ENCODE peak calls at places on chromosomes 1 and 21, in ten cellular contexts. One of them, this sample, is unnamed.

GRCh38 chr1:234746798-234747196 is 136.8 kb upstream of the IRF2BP2 start:
- DNase-seq in GM12892: no peak
- DNase-seq in tibial nerve: no peak
- DNase-seq in stimulated activated CD8-positive, alpha-beta memory T cell treated with anti-CD3 and anti-CD28 coated beads, Interleukin-15, amount 100 ng/mL, for 1 hour: no peak
- DNase-seq in sigmoid colon: no peak
- DNase-seq in naive thymus-derived CD8-positive, alpha-beta T cell: no peak
- DNase-seq in HTR-8/SVneo: no peak
- DNase-seq in anterior cingulate cortex: no peak
- DNase-seq in stimulated activated effector memory CD8-positive, alpha-beta T cell treated with anti-CD3 and anti-CD28 coated beads, Interleukin-12 subunit alpha, Interleukin-12 subunit beta, amount 100 ng/mL, for 72 hours: no peak
- DNase-seq in EL: no peak
- DNase-seq in this sample: no peak

GRCh38 chr1:23558140-23558871 is 995 bp downstream of the ID3 start:
- DNase-seq in GM12892: no peak
- DNase-seq in tibial nerve: no peak
- DNase-seq in stimulated activated CD8-positive, alpha-beta memory T cell treated with anti-CD3 and anti-CD28 coated beads, Interleukin-15, amount 100 ng/mL, for 1 hour: no peak
- DNase-seq in sigmoid colon: peak; percentile 72
- DNase-seq in naive thymus-derived CD8-positive, alpha-beta T cell: no peak
- DNase-seq in HTR-8/SVneo: no peak
- DNase-seq in anterior cingulate cortex: no peak
- DNase-seq in stimulated activated effector memory CD8-positive, alpha-beta T cell treated with anti-CD3 and anti-CD28 coated beads, Interleukin-12 subunit alpha, Interleukin-12 subunit beta, amount 100 ng/mL, for 72 hours: peak; percentile 64
- DNase-seq in EL: peak; percentile 66
- DNase-seq in this sample: peak; percentile 55

GRCh38 chr1:25080294-25081209 is 150.5 kb upstream of the RUNX3 start:
- DNase-seq in GM12892: no peak
- DNase-seq in tibial nerve: no peak
- DNase-seq in stimulated activated CD8-positive, alpha-beta memory T cell treated with anti-CD3 and anti-CD28 coated beads, Interleukin-15, amount 100 ng/mL, for 1 hour: no peak
- DNase-seq in sigmoid colon: peak; percentile 36
- DNase-seq in naive thymus-derived CD8-positive, alpha-beta T cell: no peak
- DNase-seq in HTR-8/SVneo: no peak
- DNase-seq in anterior cingulate cortex: no peak
- DNase-seq in stimulated activated effector memory CD8-positive, alpha-beta T cell treated with anti-CD3 and anti-CD28 coated beads, Interleukin-12 subunit alpha, Interleukin-12 subunit beta, amount 100 ng/mL, for 72 hours: no peak
- DNase-seq in EL: peak; percentile 36
- DNase-seq in this sample: no peak

GRCh38 chr21:31756787-31757186 is 24.9 kb upstream of the SCAF4 start:
- DNase-seq in GM12892: no peak
- DNase-seq in tibial nerve: no peak
- DNase-seq in stimulated activated CD8-positive, alpha-beta memory T cell treated with anti-CD3 and anti-CD28 coated beads, Interleukin-15, amount 100 ng/mL, for 1 hour: no peak
- DNase-seq in sigmoid colon: no peak
- DNase-seq in naive thymus-derived CD8-positive, alpha-beta T cell: no peak
- DNase-seq in HTR-8/SVneo: no peak
- DNase-seq in anterior cingulate cortex: no peak
- DNase-seq in stimulated activated effector memory CD8-positive, alpha-beta T cell treated with anti-CD3 and anti-CD28 coated beads, Interleukin-12 subunit alpha, Interleukin-12 subunit beta, amount 100 ng/mL, for 72 hours: no peak
- DNase-seq in EL: no peak
- DNase-seq in this sample: no peak

GRCh38 chr1:1664941-1665814 is 6.4 kb upstream of the CDK11B start:
- DNase-seq in GM12892: no peak
- DNase-seq in tibial nerve: no peak
- DNase-seq in stimulated activated CD8-positive, alpha-beta memory T cell treated with anti-CD3 and anti-CD28 coated beads, Interleukin-15, amount 100 ng/mL, for 1 hour: no peak
- DNase-seq in sigmoid colon: peak; percentile 60
- DNase-seq in naive thymus-derived CD8-positive, alpha-beta T cell: no peak
- DNase-seq in HTR-8/SVneo: no peak
- DNase-seq in anterior cingulate cortex: no peak
- DNase-seq in stimulated activated effector memory CD8-positive, alpha-beta T cell treated with anti-CD3 and anti-CD28 coated beads, Interleukin-12 subunit alpha, Interleukin-12 subunit beta, amount 100 ng/mL, for 72 hours: no peak
- DNase-seq in EL: no peak
- DNase-seq in this sample: no peak

GRCh38 chr1:232921416-232921815 is 29.0 kb upstream of the NTPCR start:
- DNase-seq in GM12892: no peak
- DNase-seq in tibial nerve: no peak
- DNase-seq in stimulated activated CD8-positive, alpha-beta memory T cell treated with anti-CD3 and anti-CD28 coated beads, Interleukin-15, amount 100 ng/mL, for 1 hour: no peak
- DNase-seq in sigmoid colon: no peak
- DNase-seq in naive thymus-derived CD8-positive, alpha-beta T cell: no peak
- DNase-seq in HTR-8/SVneo: no peak
- DNase-seq in anterior cingulate cortex: no peak
- DNase-seq in stimulated activated effector memory CD8-positive, alpha-beta T cell treated with anti-CD3 and anti-CD28 coated beads, Interleukin-12 subunit alpha, Interleukin-12 subunit beta, amount 100 ng/mL, for 72 hours: no peak
- DNase-seq in EL: no peak
- DNase-seq in this sample: no peak

GRCh38 chr1:20469406-20470076 is 16.5 kb downstream of the CAMK2N1 start:
- DNase-seq in GM12892: no peak
- DNase-seq in tibial nerve: no peak
- DNase-seq in stimulated activated CD8-positive, alpha-beta memory T cell treated with anti-CD3 and anti-CD28 coated beads, Interleukin-15, amount 100 ng/mL, for 1 hour: no peak
- DNase-seq in sigmoid colon: no peak
- DNase-seq in naive thymus-derived CD8-positive, alpha-beta T cell: no peak
- DNase-seq in HTR-8/SVneo: no peak
- DNase-seq in anterior cingulate cortex: no peak
- DNase-seq in stimulated activated effector memory CD8-positive, alpha-beta T cell treated with anti-CD3 and anti-CD28 coated beads, Interleukin-12 subunit alpha, Interleukin-12 subunit beta, amount 100 ng/mL, for 72 hours: no peak
- DNase-seq in EL: peak; percentile 15
- DNase-seq in this sample: no peak

GRCh38 chr1:156123356-156124196 is 9.1 kb downstream of the LMNA start:
- DNase-seq in GM12892: no peak
- DNase-seq in tibial nerve: peak; percentile 93
- DNase-seq in stimulated activated CD8-positive, alpha-beta memory T cell treated with anti-CD3 and anti-CD28 coated beads, Interleukin-15, amount 100 ng/mL, for 1 hour: no peak
- DNase-seq in sigmoid colon: peak; percentile 99
- DNase-seq in naive thymus-derived CD8-positive, alpha-beta T cell: peak; percentile 51
- DNase-seq in HTR-8/SVneo: peak; percentile 76
- DNase-seq in anterior cingulate cortex: peak; percentile 57
- DNase-seq in stimulated activated effector memory CD8-positive, alpha-beta T cell treated with anti-CD3 and anti-CD28 coated beads, Interleukin-12 subunit alpha, Interleukin-12 subunit beta, amount 100 ng/mL, for 72 hours: peak; percentile 69
- DNase-seq in EL: peak; percentile 98
- DNase-seq in this sample: peak; percentile 99

GRCh38 chr1:48831579-48831978 is 54.9 kb upstream of the BEND5 start:
- DNase-seq in GM12892: no peak
- DNase-seq in tibial nerve: no peak
- DNase-seq in stimulated activated CD8-positive, alpha-beta memory T cell treated with anti-CD3 and anti-CD28 coated beads, Interleukin-15, amount 100 ng/mL, for 1 hour: no peak
- DNase-seq in sigmoid colon: no peak
- DNase-seq in naive thymus-derived CD8-positive, alpha-beta T cell: no peak
- DNase-seq in HTR-8/SVneo: no peak
- DNase-seq in anterior cingulate cortex: no peak
- DNase-seq in stimulated activated effector memory CD8-positive, alpha-beta T cell treated with anti-CD3 and anti-CD28 coated beads, Interleukin-12 subunit alpha, Interleukin-12 subunit beta, amount 100 ng/mL, for 72 hours: no peak
- DNase-seq in EL: no peak
- DNase-seq in this sample: no peak

GRCh38 chr1:205294175-205294913 is 27.2 kb downstream of the NUAK2 start:
- DNase-seq in GM12892: no peak
- DNase-seq in tibial nerve: no peak
- DNase-seq in stimulated activated CD8-positive, alpha-beta memory T cell treated with anti-CD3 and anti-CD28 coated beads, Interleukin-15, amount 100 ng/mL, for 1 hour: no peak
- DNase-seq in sigmoid colon: no peak
- DNase-seq in naive thymus-derived CD8-positive, alpha-beta T cell: no peak
- DNase-seq in HTR-8/SVneo: peak; percentile 75
- DNase-seq in anterior cingulate cortex: no peak
- DNase-seq in stimulated activated effector memory CD8-positive, alpha-beta T cell treated with anti-CD3 and anti-CD28 coated beads, Interleukin-12 subunit alpha, Interleukin-12 subunit beta, amount 100 ng/mL, for 72 hours: no peak
- DNase-seq in EL: peak; percentile 98
- DNase-seq in this sample: peak; percentile 80

GRCh38 chr21:26881504-26882228 is 36.5 kb upstream of the ADAMTS1 start:
- DNase-seq in GM12892: no peak
- DNase-seq in tibial nerve: no peak
- DNase-seq in stimulated activated CD8-positive, alpha-beta memory T cell treated with anti-CD3 and anti-CD28 coated beads, Interleukin-15, amount 100 ng/mL, for 1 hour: no peak
- DNase-seq in sigmoid colon: no peak
- DNase-seq in naive thymus-derived CD8-positive, alpha-beta T cell: no peak
- DNase-seq in HTR-8/SVneo: peak; percentile 19
- DNase-seq in anterior cingulate cortex: no peak
- DNase-seq in stimulated activated effector memory CD8-positive, alpha-beta T cell treated with anti-CD3 and anti-CD28 coated beads, Interleukin-12 subunit alpha, Interleukin-12 subunit beta, amount 100 ng/mL, for 72 hours: no peak
- DNase-seq in EL: peak; percentile 36
- DNase-seq in this sample: peak; percentile 39

GRCh38 chr1:201888282-201889033 is at the start of gene SHISA4:
- DNase-seq in GM12892: no peak
- DNase-seq in tibial nerve: peak; percentile 62
- DNase-seq in stimulated activated CD8-positive, alpha-beta memory T cell treated with anti-CD3 and anti-CD28 coated beads, Interleukin-15, amount 100 ng/mL, for 1 hour: no peak
- DNase-seq in sigmoid colon: peak; percentile 93
- DNase-seq in naive thymus-derived CD8-positive, alpha-beta T cell: no peak
- DNase-seq in HTR-8/SVneo: peak; percentile 92
- DNase-seq in anterior cingulate cortex: peak; percentile 83
- DNase-seq in stimulated activated effector memory CD8-positive, alpha-beta T cell treated with anti-CD3 and anti-CD28 coated beads, Interleukin-12 subunit alpha, Interleukin-12 subunit beta, amount 100 ng/mL, for 72 hours: no peak
- DNase-seq in EL: peak; percentile 89
- DNase-seq in this sample: peak; percentile 54

GRCh38 chr1:36154765-36155559 is 998 bp upstream of the MAP7D1 start:
- DNase-seq in GM12892: no peak
- DNase-seq in tibial nerve: no peak
- DNase-seq in stimulated activated CD8-positive, alpha-beta memory T cell treated with anti-CD3 and anti-CD28 coated beads, Interleukin-15, amount 100 ng/mL, for 1 hour: no peak
- DNase-seq in sigmoid colon: no peak
- DNase-seq in naive thymus-derived CD8-positive, alpha-beta T cell: no peak
- DNase-seq in HTR-8/SVneo: no peak
- DNase-seq in anterior cingulate cortex: no peak
- DNase-seq in stimulated activated effector memory CD8-positive, alpha-beta T cell treated with anti-CD3 and anti-CD28 coated beads, Interleukin-12 subunit alpha, Interleukin-12 subunit beta, amount 100 ng/mL, for 72 hours: no peak
- DNase-seq in EL: no peak
- DNase-seq in this sample: no peak

GRCh38 chr1:75133754-75134655 is at the start of gene LHX8:
- DNase-seq in GM12892: no peak
- DNase-seq in tibial nerve: no peak
- DNase-seq in stimulated activated CD8-positive, alpha-beta memory T cell treated with anti-CD3 and anti-CD28 coated beads, Interleukin-15, amount 100 ng/mL, for 1 hour: no peak
- DNase-seq in sigmoid colon: no peak
- DNase-seq in naive thymus-derived CD8-positive, alpha-beta T cell: no peak
- DNase-seq in HTR-8/SVneo: no peak
- DNase-seq in anterior cingulate cortex: no peak
- DNase-seq in stimulated activated effector memory CD8-positive, alpha-beta T cell treated with anti-CD3 and anti-CD28 coated beads, Interleukin-12 subunit alpha, Interleukin-12 subunit beta, amount 100 ng/mL, for 72 hours: no peak
- DNase-seq in EL: no peak
- DNase-seq in this sample: peak; percentile 16

GRCh38 chr21:19807231-19807630 is 1191.0 kb upstream of the NCAM2 start:
- DNase-seq in GM12892: no peak
- DNase-seq in tibial nerve: no peak
- DNase-seq in stimulated activated CD8-positive, alpha-beta memory T cell treated with anti-CD3 and anti-CD28 coated beads, Interleukin-15, amount 100 ng/mL, for 1 hour: no peak
- DNase-seq in sigmoid colon: no peak
- DNase-seq in naive thymus-derived CD8-positive, alpha-beta T cell: no peak
- DNase-seq in HTR-8/SVneo: no peak
- DNase-seq in anterior cingulate cortex: no peak
- DNase-seq in stimulated activated effector memory CD8-positive, alpha-beta T cell treated with anti-CD3 and anti-CD28 coated beads, Interleukin-12 subunit alpha, Interleukin-12 subunit beta, amount 100 ng/mL, for 72 hours: no peak
- DNase-seq in EL: no peak
- DNase-seq in this sample: no peak

GRCh38 chr1:229508823-229509337 is 739 bp upstream of the NUP133 start:
- DNase-seq in GM12892: no peak
- DNase-seq in tibial nerve: no peak
- DNase-seq in stimulated activated CD8-positive, alpha-beta memory T cell treated with anti-CD3 and anti-CD28 coated beads, Interleukin-15, amount 100 ng/mL, for 1 hour: no peak
- DNase-seq in sigmoid colon: no peak
- DNase-seq in naive thymus-derived CD8-positive, alpha-beta T cell: no peak
- DNase-seq in HTR-8/SVneo: no peak
- DNase-seq in anterior cingulate cortex: no peak
- DNase-seq in stimulated activated effector memory CD8-positive, alpha-beta T cell treated with anti-CD3 and anti-CD28 coated beads, Interleukin-12 subunit alpha, Interleukin-12 subunit beta, amount 100 ng/mL, for 72 hours: peak; percentile 55
- DNase-seq in EL: no peak
- DNase-seq in this sample: no peak

GRCh38 chr1:233326995-233327937 is at the start of gene MAP3K21:
- DNase-seq in GM12892: peak; percentile 59
- DNase-seq in tibial nerve: peak; percentile 66
- DNase-seq in stimulated activated CD8-positive, alpha-beta memory T cell treated with anti-CD3 and anti-CD28 coated beads, Interleukin-15, amount 100 ng/mL, for 1 hour: peak; percentile 59
- DNase-seq in sigmoid colon: peak; percentile 72
- DNase-seq in naive thymus-derived CD8-positive, alpha-beta T cell: peak; percentile 81
- DNase-seq in HTR-8/SVneo: peak; percentile 87
- DNase-seq in anterior cingulate cortex: no peak
- DNase-seq in stimulated activated effector memory CD8-positive, alpha-beta T cell treated with anti-CD3 and anti-CD28 coated beads, Interleukin-12 subunit alpha, Interleukin-12 subunit beta, amount 100 ng/mL, for 72 hours: peak; percentile 91
- DNase-seq in EL: peak; percentile 54
- DNase-seq in this sample: peak; percentile 14

GRCh38 chr1:66300986-66301451 is 232.9 kb upstream of the SGIP1 start:
- DNase-seq in GM12892: no peak
- DNase-seq in tibial nerve: peak; percentile 12
- DNase-seq in stimulated activated CD8-positive, alpha-beta memory T cell treated with anti-CD3 and anti-CD28 coated beads, Interleukin-15, amount 100 ng/mL, for 1 hour: no peak
- DNase-seq in sigmoid colon: no peak
- DNase-seq in naive thymus-derived CD8-positive, alpha-beta T cell: no peak
- DNase-seq in HTR-8/SVneo: no peak
- DNase-seq in anterior cingulate cortex: no peak
- DNase-seq in stimulated activated effector memory CD8-positive, alpha-beta T cell treated with anti-CD3 and anti-CD28 coated beads, Interleukin-12 subunit alpha, Interleukin-12 subunit beta, amount 100 ng/mL, for 72 hours: no peak
- DNase-seq in EL: peak; percentile 62
- DNase-seq in this sample: peak; percentile 70

GRCh38 chr1:63861055-63861691 is 87.4 kb downstream of the ROR1 start:
- DNase-seq in GM12892: no peak
- DNase-seq in tibial nerve: peak; percentile 35
- DNase-seq in stimulated activated CD8-positive, alpha-beta memory T cell treated with anti-CD3 and anti-CD28 coated beads, Interleukin-15, amount 100 ng/mL, for 1 hour: no peak
- DNase-seq in sigmoid colon: peak; percentile 75
- DNase-seq in naive thymus-derived CD8-positive, alpha-beta T cell: no peak
- DNase-seq in HTR-8/SVneo: no peak
- DNase-seq in anterior cingulate cortex: no peak
- DNase-seq in stimulated activated effector memory CD8-positive, alpha-beta T cell treated with anti-CD3 and anti-CD28 coated beads, Interleukin-12 subunit alpha, Interleukin-12 subunit beta, amount 100 ng/mL, for 72 hours: no peak
- DNase-seq in EL: no peak
- DNase-seq in this sample: no peak

GRCh38 chr21:37459575-37459974 is 93.0 kb downstream of the DYRK1A start:
- DNase-seq in GM12892: no peak
- DNase-seq in tibial nerve: no peak
- DNase-seq in stimulated activated CD8-positive, alpha-beta memory T cell treated with anti-CD3 and anti-CD28 coated beads, Interleukin-15, amount 100 ng/mL, for 1 hour: no peak
- DNase-seq in sigmoid colon: no peak
- DNase-seq in naive thymus-derived CD8-positive, alpha-beta T cell: no peak
- DNase-seq in HTR-8/SVneo: peak; percentile 43
- DNase-seq in anterior cingulate cortex: no peak
- DNase-seq in stimulated activated effector memory CD8-positive, alpha-beta T cell treated with anti-CD3 and anti-CD28 coated beads, Interleukin-12 subunit alpha, Interleukin-12 subunit beta, amount 100 ng/mL, for 72 hours: no peak
- DNase-seq in EL: peak; percentile 75
- DNase-seq in this sample: peak; percentile 56

GRCh38 chr1:206465951-206466350 is 4.3 kb upstream of the IKBKE start:
- DNase-seq in GM12892: no peak
- DNase-seq in tibial nerve: no peak
- DNase-seq in stimulated activated CD8-positive, alpha-beta memory T cell treated with anti-CD3 and anti-CD28 coated beads, Interleukin-15, amount 100 ng/mL, for 1 hour: no peak
- DNase-seq in sigmoid colon: no peak
- DNase-seq in naive thymus-derived CD8-positive, alpha-beta T cell: no peak
- DNase-seq in HTR-8/SVneo: no peak
- DNase-seq in anterior cingulate cortex: no peak
- DNase-seq in stimulated activated effector memory CD8-positive, alpha-beta T cell treated with anti-CD3 and anti-CD28 coated beads, Interleukin-12 subunit alpha, Interleukin-12 subunit beta, amount 100 ng/mL, for 72 hours: no peak
- DNase-seq in EL: no peak
- DNase-seq in this sample: no peak

GRCh38 chr1:179318501-179318900 is 24.9 kb downstream of the SOAT1 start:
- DNase-seq in GM12892: no peak
- DNase-seq in tibial nerve: no peak
- DNase-seq in stimulated activated CD8-positive, alpha-beta memory T cell treated with anti-CD3 and anti-CD28 coated beads, Interleukin-15, amount 100 ng/mL, for 1 hour: no peak
- DNase-seq in sigmoid colon: no peak
- DNase-seq in naive thymus-derived CD8-positive, alpha-beta T cell: no peak
- DNase-seq in HTR-8/SVneo: no peak
- DNase-seq in anterior cingulate cortex: no peak
- DNase-seq in stimulated activated effector memory CD8-positive, alpha-beta T cell treated with anti-CD3 and anti-CD28 coated beads, Interleukin-12 subunit alpha, Interleukin-12 subunit beta, amount 100 ng/mL, for 72 hours: no peak
- DNase-seq in EL: no peak
- DNase-seq in this sample: no peak

GRCh38 chr21:42006765-42007164 is 3.4 kb downstream of the ZBTB21 start:
- DNase-seq in GM12892: no peak
- DNase-seq in tibial nerve: no peak
- DNase-seq in stimulated activated CD8-positive, alpha-beta memory T cell treated with anti-CD3 and anti-CD28 coated beads, Interleukin-15, amount 100 ng/mL, for 1 hour: no peak
- DNase-seq in sigmoid colon: no peak
- DNase-seq in naive thymus-derived CD8-positive, alpha-beta T cell: no peak
- DNase-seq in HTR-8/SVneo: no peak
- DNase-seq in anterior cingulate cortex: no peak
- DNase-seq in stimulated activated effector memory CD8-positive, alpha-beta T cell treated with anti-CD3 and anti-CD28 coated beads, Interleukin-12 subunit alpha, Interleukin-12 subunit beta, amount 100 ng/mL, for 72 hours: peak; percentile 20
- DNase-seq in EL: no peak
- DNase-seq in this sample: no peak

GRCh38 chr1:74570797-74571492 is 58.5 kb upstream of the LRRC53 start:
- DNase-seq in GM12892: no peak
- DNase-seq in tibial nerve: no peak
- DNase-seq in stimulated activated CD8-positive, alpha-beta memory T cell treated with anti-CD3 and anti-CD28 coated beads, Interleukin-15, amount 100 ng/mL, for 1 hour: no peak
- DNase-seq in sigmoid colon: no peak
- DNase-seq in naive thymus-derived CD8-positive, alpha-beta T cell: no peak
- DNase-seq in HTR-8/SVneo: no peak
- DNase-seq in anterior cingulate cortex: no peak
- DNase-seq in stimulated activated effector memory CD8-positive, alpha-beta T cell treated with anti-CD3 and anti-CD28 coated beads, Interleukin-12 subunit alpha, Interleukin-12 subunit beta, amount 100 ng/mL, for 72 hours: no peak
- DNase-seq in EL: no peak
- DNase-seq in this sample: no peak

GRCh38 chr21:23155281-23155680 is 2157.1 kb downstream of the NCAM2 start:
- DNase-seq in GM12892: no peak
- DNase-seq in tibial nerve: no peak
- DNase-seq in stimulated activated CD8-positive, alpha-beta memory T cell treated with anti-CD3 and anti-CD28 coated beads, Interleukin-15, amount 100 ng/mL, for 1 hour: no peak
- DNase-seq in sigmoid colon: no peak
- DNase-seq in naive thymus-derived CD8-positive, alpha-beta T cell: no peak
- DNase-seq in HTR-8/SVneo: no peak
- DNase-seq in anterior cingulate cortex: no peak
- DNase-seq in stimulated activated effector memory CD8-positive, alpha-beta T cell treated with anti-CD3 and anti-CD28 coated beads, Interleukin-12 subunit alpha, Interleukin-12 subunit beta, amount 100 ng/mL, for 72 hours: no peak
- DNase-seq in EL: no peak
- DNase-seq in this sample: no peak

GRCh38 chr1:120178799-120179419 is 2.6 kb upstream of the SEC22B start:
- DNase-seq in GM12892: no peak
- DNase-seq in tibial nerve: no peak
- DNase-seq in stimulated activated CD8-positive, alpha-beta memory T cell treated with anti-CD3 and anti-CD28 coated beads, Interleukin-15, amount 100 ng/mL, for 1 hour: no peak
- DNase-seq in sigmoid colon: no peak
- DNase-seq in naive thymus-derived CD8-positive, alpha-beta T cell: no peak
- DNase-seq in HTR-8/SVneo: no peak
- DNase-seq in anterior cingulate cortex: no peak
- DNase-seq in stimulated activated effector memory CD8-positive, alpha-beta T cell treated with anti-CD3 and anti-CD28 coated beads, Interleukin-12 subunit alpha, Interleukin-12 subunit beta, amount 100 ng/mL, for 72 hours: no peak
- DNase-seq in EL: peak; percentile 43
- DNase-seq in this sample: no peak

GRCh38 chr1:41380979-41381690 is 19.9 kb downstream of the FOXO6 start:
- DNase-seq in GM12892: no peak
- DNase-seq in tibial nerve: peak; percentile 33
- DNase-seq in stimulated activated CD8-positive, alpha-beta memory T cell treated with anti-CD3 and anti-CD28 coated beads, Interleukin-15, amount 100 ng/mL, for 1 hour: no peak
- DNase-seq in sigmoid colon: peak; percentile 90
- DNase-seq in naive thymus-derived CD8-positive, alpha-beta T cell: no peak
- DNase-seq in HTR-8/SVneo: no peak
- DNase-seq in anterior cingulate cortex: no peak
- DNase-seq in stimulated activated effector memory CD8-positive, alpha-beta T cell treated with anti-CD3 and anti-CD28 coated beads, Interleukin-12 subunit alpha, Interleukin-12 subunit beta, amount 100 ng/mL, for 72 hours: no peak
- DNase-seq in EL: no peak
- DNase-seq in this sample: no peak